ENCODE peak calls at places on chromosomes 7 and 10, in eight cellular contexts. M, B, R, Y, J, K, Q and N are unnamed samples.
A peak's percentile ranks its signal among the peaks of the same experiment; 100 is the strongest.

GRCh38 chr7:26376208-26376917 is 84.7 kb downstream of the SNX10 start:
- DNase-seq in M (peak; percentile 61), B (peak; percentile 84), R (no peak), Y (no peak), J (peak; percentile 56), K (peak; percentile 86), Q (no peak), N (peak; percentile 82)

GRCh38 chr10:28241766-28242399 is 61.0 kb downstream of the MPP7 start:
- DNase-seq in M (peak; percentile 19), B (no peak), R (peak; percentile 82), Y (peak; percentile 64), J (no peak), K (peak; percentile 11), Q (peak; percentile 57), N (peak; percentile 79)

GRCh38 chr7:42414961-42415505 is 178.0 kb upstream of the GLI3 start:
- DNase-seq in M (no peak), B (no peak), R (no peak), Y (peak; percentile 39), J (no peak), K (no peak), Q (peak; percentile 45), N (no peak)

GRCh38 chr7:36390199-36391090 is 783 bp downstream of the ANLN start:
- DNase-seq in M (peak; percentile 75), B (peak; percentile 94), R (peak; percentile 68), Y (peak; percentile 85), J (peak; percentile 59), K (peak; percentile 84), Q (peak; percentile 79), N (peak; percentile 83)

GRCh38 chr7:27242580-27243339 is at the start of gene EVX1:
- DNase-seq in M (no peak), B (no peak), R (no peak), Y (no peak), J (no peak), K (no peak), Q (no peak), N (peak; percentile 50)

GRCh38 chr10:129916506-129916995 is 47.5 kb downstream of the EBF3 start:
- DNase-seq in M (no peak), B (peak; percentile 51), R (no peak), Y (no peak), J (no peak), K (no peak), Q (no peak), N (no peak)

GRCh38 chr10:98030093-98030821 is at the start of gene CRTAC1:
- DNase-seq in M (no peak), B (peak; percentile 84), R (no peak), Y (no peak), J (no peak), K (peak; percentile 94), Q (no peak), N (peak; percentile 95)

GRCh38 chr7:76076995-76077394 is 29.1 kb downstream of the MDH2 start:
- DNase-seq in M (no peak), B (no peak), R (no peak), Y (no peak), J (no peak), K (no peak), Q (no peak), N (no peak)

GRCh38 chr7:153286763-153287162 is 527.2 kb downstream of the ACTR3B start:
- DNase-seq in M (no peak), B (peak; percentile 71), R (no peak), Y (no peak), J (no peak), K (no peak), Q (no peak), N (no peak)

GRCh38 chr7:34762769-34763168 is 104.8 kb downstream of the NPSR1 start:
- DNase-seq in M (no peak), B (no peak), R (no peak), Y (no peak), J (no peak), K (no peak), Q (no peak), N (no peak)

GRCh38 chr10:65323802-65324201 is 1602.0 kb upstream of the LRRTM3 start:
- DNase-seq in M (no peak), B (no peak), R (no peak), Y (no peak), J (no peak), K (no peak), Q (no peak), N (no peak)

GRCh38 chr7:107836237-107837144 is 33.5 kb upstream of the SLC26A3 start:
- DNase-seq in M (no peak), B (no peak), R (peak; percentile 90), Y (peak; percentile 6), J (no peak), K (no peak), Q (no peak), N (no peak)

GRCh38 chr10:127193125-127193524 is 3.3 kb downstream of the INSYN2A start:
- DNase-seq in M (no peak), B (no peak), R (no peak), Y (no peak), J (no peak), K (no peak), Q (no peak), N (no peak)

GRCh38 chr7:139105037-139105382 is 4.5 kb downstream of the ZC3HAV1 start:
- DNase-seq in M (no peak), B (no peak), R (peak; percentile 78), Y (no peak), J (peak; percentile 70), K (no peak), Q (no peak), N (no peak)

GRCh38 chr10:132099701-132100481 is 34.1 kb downstream of the JAKMIP3 start:
- DNase-seq in M (no peak), B (peak; percentile 58), R (no peak), Y (no peak), J (no peak), K (no peak), Q (no peak), N (no peak)

GRCh38 chr7:100044719-100045118 is 4.9 kb upstream of the ZSCAN21 start:
- DNase-seq in M (no peak), B (no peak), R (no peak), Y (peak; percentile 54), J (no peak), K (no peak), Q (no peak), N (peak; percentile 17)

GRCh38 chr7:101788517-101788916 is 28.9 kb upstream of the CUX1 start:
- DNase-seq in M (no peak), B (no peak), R (no peak), Y (no peak), J (no peak), K (no peak), Q (no peak), N (no peak)

GRCh38 chr7:75604408-75604807 is 112.3 kb downstream of the SPDYE5 start:
- DNase-seq in M (no peak), B (peak; percentile 1), R (peak; percentile 27), Y (no peak), J (no peak), K (no peak), Q (no peak), N (no peak)

GRCh38 chr10:83083866-83084265 is 1055.4 kb upstream of the GHITM start:
- DNase-seq in M (no peak), B (no peak), R (no peak), Y (no peak), J (no peak), K (no peak), Q (no peak), N (no peak)

GRCh38 chr10:782751-783648 is 93.5 kb upstream of the DIP2C start:
- DNase-seq in M (no peak), B (peak; percentile 75), R (no peak), Y (no peak), J (no peak), K (no peak), Q (no peak), N (no peak)

GRCh38 chr10:61964059-61964709 is 62.7 kb downstream of the ARID5B start:
- DNase-seq in M (no peak), B (no peak), R (no peak), Y (no peak), J (no peak), K (no peak), Q (no peak), N (no peak)

GRCh38 chr10:2994562-2994961 is 72.8 kb upstream of the PFKP start:
- DNase-seq in M (no peak), B (no peak), R (no peak), Y (no peak), J (no peak), K (no peak), Q (peak; percentile 73), N (no peak)

GRCh38 chr7:8908889-8909288 is 475.5 kb downstream of the NXPH1 start:
- DNase-seq in M (no peak), B (no peak), R (no peak), Y (no peak), J (no peak), K (no peak), Q (no peak), N (no peak)

GRCh38 chr7:44157116-44158059 is 16.3 kb upstream of the MYL7 start:
- DNase-seq in M (peak; percentile 15), B (no peak), R (no peak), Y (no peak), J (no peak), K (peak; percentile 89), Q (no peak), N (peak; percentile 28)

GRCh38 chr7:84455788-84456187 is 261.2 kb upstream of the SEMA3A start:
- DNase-seq in M (no peak), B (no peak), R (peak; percentile 42), Y (peak; percentile 20), J (no peak), K (no peak), Q (peak; percentile 72), N (no peak)

GRCh38 chr7:114021135-114021534 is 102.3 kb upstream of the PPP1R3A start:
- DNase-seq in M (no peak), B (no peak), R (no peak), Y (no peak), J (no peak), K (no peak), Q (no peak), N (no peak)

GRCh38 chr7:45670227-45670626 is 96.1 kb downstream of the ADCY1 start:
- DNase-seq in M (no peak), B (no peak), R (no peak), Y (no peak), J (no peak), K (no peak), Q (no peak), N (no peak)

GRCh38 chr7:80298201-80298600 is 163.6 kb downstream of the GNAI1 start:
- DNase-seq in M (no peak), B (no peak), R (no peak), Y (peak; percentile 53), J (no peak), K (no peak), Q (no peak), N (no peak)

GRCh38 chr10:1657500-1657899 is 79.8 kb downstream of the ADARB2 start:
- DNase-seq in M (no peak), B (no peak), R (no peak), Y (no peak), J (no peak), K (no peak), Q (no peak), N (no peak)